ENCODE peak calls at places on chromosomes 3 and 15, in six cellular contexts. P is activated naive CD4-positive, alpha-beta T cell treated with Interleukin-2 at 50 U/mL for 16 hours; A is activated CD4-positive, CD25-positive, alpha-beta regulatory T cell treated with anti-CD3 and anti-CD28 coated beads, Interleukin-2, amount 50 U/mL, for 72 hours; L is NK-92 treated with Interleukin-12 subunit alpha and Interleukin-12 subunit beta, amount 100 ng/mL, for 24 hours; N is stimulated activated CD8-positive, alpha-beta memory T cell treated with anti-CD3 and anti-CD28 coated beads, Interleukin-7, amount 100 ng/mL, for 1 hour; F is lower leg skin. X is an unnamed sample.

GRCh38 chr3:45656575-45657363 is 32.4 kb upstream of the SACM1L start:
- DNase-seq in N (peak), F (peak), A (peak), P (peak), L (peak), X (peak)

GRCh38 chr3:11944052-11944673 is 60.0 kb upstream of the SYN2 start:
- DNase-seq in L (no peak), A (no peak), P (no peak), F (no peak), N (no peak), X (peak)

GRCh38 chr3:64216706-64217105 is 8.6 kb downstream of the PRICKLE2 start:
- DNase-seq in N (no peak), F (no peak), P (no peak), A (no peak), L (no peak), X (no peak)

GRCh38 chr3:53846134-53846850 is at the start of the genes CHDH and IL17RB:
- DNase-seq in L (no peak), F (no peak), N (no peak), A (no peak), P (peak), X (peak)

GRCh38 chr3:102447272-102447671 is 12.5 kb downstream of the ZPLD1 start:
- DNase-seq in L (no peak), F (no peak), A (no peak), N (no peak), P (no peak), X (no peak)

GRCh38 chr3:126945891-126946290 is 37.0 kb upstream of the PLXNA1 start:
- DNase-seq in N (no peak), F (no peak), P (no peak), A (no peak), L (no peak), X (no peak)

GRCh38 chr15:40743466-40743865 is 11.6 kb downstream of the RMDN3 start:
- DNase-seq in N (no peak), P (no peak), L (peak), A (no peak), F (no peak), X (no peak)

GRCh38 chr15:61994216-61994615 is 66.0 kb downstream of the VPS13C start:
- DNase-seq in F (no peak), A (no peak), L (no peak), N (no peak), P (no peak), X (no peak)

GRCh38 chr3:194274424-194275085 is 76.6 kb downstream of the CPN2 start:
- DNase-seq in F (no peak), A (no peak), P (no peak), N (no peak), L (no peak), X (no peak)